ENCODE peak calls at places on chromosomes 3 and 15, in four cellular contexts. S is HepG2, B is K562, C is HCT116. T is an unnamed sample.

GRCh38 chr3:184259878-184260570 is 1.3 kb downstream of the CAMK2N2 start:
- DNase-seq in C (no peak), S (no peak), B (peak), T (no peak)

GRCh38 chr3:40505599-40506462 is at the start of gene ZNF620:
- DNase-seq in S (peak), B (peak), C (peak), T (no peak)

GRCh38 chr15:73838795-73839565 is 34.4 kb upstream of the TBC1D21 start:
- DNase-seq in B (no peak), S (no peak), C (no peak), T (no peak)

GRCh38 chr3:468172-468571 is 271.6 kb downstream of the CHL1 start:
- DNase-seq in B (no peak), C (no peak), S (no peak), T (no peak)

GRCh38 chr3:29334652-29335189 is 53.9 kb downstream of the RBMS3 start:
- DNase-seq in S (no peak), B (no peak), C (no peak), T (no peak)

GRCh38 chr3:125236331-125236903 is 23.9 kb upstream of the SLC12A8 start:
- DNase-seq in S (no peak), C (no peak), B (no peak), T (no peak)

GRCh38 chr3:149009732-149010131 is 18.4 kb downstream of the GYG1 start:
- DNase-seq in S (no peak), C (no peak), B (no peak), T (no peak)

GRCh38 chr3:97278506-97278905 is 464.1 kb downstream of the EPHA6 start:
- DNase-seq in S (peak), C (no peak), B (no peak), T (no peak)

GRCh38 chr3:187262360-187262759 is 29.2 kb downstream of the MASP1 start:
- DNase-seq in C (no peak), B (no peak), S (no peak), T (no peak)

GRCh38 chr15:89075121-89075640 is 13.1 kb upstream of the ABHD2 start:
- DNase-seq in C (no peak), S (no peak), B (no peak), T (no peak)

GRCh38 chr15:89075846-89076245 is 12.4 kb upstream of the ABHD2 start:
- DNase-seq in B (no peak), C (no peak), S (no peak), T (no peak)

GRCh38 chr15:89077750-89078149 is 10.5 kb upstream of the ABHD2 start:
- DNase-seq in B (no peak), S (no peak), C (no peak), T (no peak)

GRCh38 chr15:89081878-89082277 is 6.4 kb upstream of the ABHD2 start:
- DNase-seq in C (no peak), S (no peak), B (no peak), T (no peak)

GRCh38 chr15:89078831-89079810 is 9.1 kb upstream of the ABHD2 start:
- DNase-seq in C (no peak), S (no peak), B (no peak), T (no peak)
- TF ChIP-seq ZNF274 in C (no peak), S (no peak), B (no peak), T (no peak)

GRCh38 chr3:192887701-192888100 is 30.0 kb downstream of the MB21D2 start:
- DNase-seq in B (no peak), S (no peak), C (no peak), T (no peak)
- TF ChIP-seq ZNF274 in B (no peak), S (no peak), C (no peak), T (no peak)

GRCh38 chr3:197942956-197943556 is 6.9 kb upstream of the RPL35A start:
- DNase-seq in C (peak), S (no peak), B (peak), T (no peak)
- TF ChIP-seq ZNF274 in C (no peak), S (no peak), B (no peak), T (no peak)

GRCh38 chr15:50542051-50542450 is 4.4 kb downstream of the USP50 start:
- DNase-seq in B (no peak), C (no peak), S (peak), T (no peak)
- TF ChIP-seq ZNF274 in B (no peak), C (no peak), S (no peak), T (no peak)

GRCh38 chr3:50978991-50979667 is 304.4 kb downstream of the DOCK3 start:
- DNase-seq in B (peak), S (no peak), C (no peak), T (no peak)
- TF ChIP-seq ZNF274 in B (no peak), S (no peak), C (no peak), T (no peak)

GRCh38 chr3:166606988-166607387 is 769.8 kb upstream of the BCHE start:
- DNase-seq in B (no peak), S (no peak), C (no peak), T (no peak)
- TF ChIP-seq ZNF274 in B (no peak), S (no peak), C (no peak), T (no peak)

GRCh38 chr3:14178247-14179113 is at the start of the genes LSM3 and XPC:
- DNase-seq in B (peak), S (peak), C (peak), T (peak)

GRCh38 chr3:14177580-14178246 is 688 bp downstream of the XPC start:
- DNase-seq in S (peak), C (peak), B (no peak), T (no peak)

GRCh38 chr3:14172480-14172879 is 5.9 kb downstream of the XPC start:
- DNase-seq in C (no peak), S (no peak), B (no peak), T (no peak)

GRCh38 chr3:14174483-14174882 is 3.9 kb downstream of the XPC start:
- DNase-seq in S (no peak), C (no peak), B (no peak), T (no peak)

DNA sequence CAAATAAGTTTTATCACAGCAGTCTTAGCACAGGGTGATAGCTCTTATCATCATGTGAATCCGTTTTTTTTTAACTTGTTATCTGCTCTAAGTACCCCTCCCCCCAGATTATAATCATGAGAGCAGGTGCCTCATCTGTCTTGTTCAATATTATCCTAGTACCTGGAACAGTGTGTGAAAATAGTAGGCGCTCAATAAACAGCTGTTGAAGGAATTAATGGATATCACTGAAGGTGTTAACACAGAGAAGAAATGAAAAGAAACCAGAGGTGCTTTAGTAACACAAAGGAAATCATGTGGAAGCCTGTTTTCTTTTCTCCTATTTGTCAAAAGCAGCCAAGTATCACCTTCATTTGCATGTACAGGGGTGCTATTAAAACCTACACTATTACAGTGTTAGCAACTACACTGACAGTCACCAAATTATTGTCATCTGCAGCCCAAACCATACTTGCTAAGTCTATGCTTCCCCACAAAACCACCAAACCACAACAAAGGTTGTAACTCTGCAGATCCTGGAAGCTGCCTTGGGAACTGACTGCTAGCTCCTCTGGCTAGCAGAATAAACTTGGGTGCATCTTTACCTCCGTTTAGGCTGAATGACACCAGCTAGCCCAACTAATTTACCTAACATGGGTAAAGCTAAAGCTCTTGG is 2.9 kb downstream of the XPC start:
- DNase-seq in C (no peak), S (no peak), B (peak), T (peak)
- TF ChIP-seq ZNF274 in C (no peak), S (no peak), B (no peak), T (no peak)

GRCh38 chr15:56320861-56321260 is 44.4 kb upstream of the TEX9 start:
- DNase-seq in B (no peak), C (no peak), S (no peak), T (no peak)
- TF ChIP-seq ZNF274 in B (no peak), C (no peak), S (no peak), T (no peak)

GRCh38 chr3:42657675-42658074 is 4.2 kb downstream of the ZBTB47 start:
- DNase-seq in S (no peak), B (no peak), C (no peak), T (no peak)

GRCh38 chr3:42658091-42658770 is 4.7 kb downstream of the ZBTB47 start:
- DNase-seq in B (no peak), S (no peak), C (no peak), T (no peak)

GRCh38 chr3:42655980-42656679 is 2.6 kb downstream of the ZBTB47 start:
- DNase-seq in S (no peak), C (no peak), B (no peak), T (no peak)

GRCh38 chr3:42655331-42655888 is 1.9 kb downstream of the ZBTB47 start:
- DNase-seq in C (no peak), S (no peak), B (no peak), T (no peak)

GRCh38 chr3:42656680-42657610 is 3.4 kb downstream of the ZBTB47 start:
- DNase-seq in S (no peak), B (no peak), C (no peak), T (no peak)
- TF ChIP-seq ZNF274 in S (no peak), B (no peak), C (no peak), T (no peak)

DNA sequence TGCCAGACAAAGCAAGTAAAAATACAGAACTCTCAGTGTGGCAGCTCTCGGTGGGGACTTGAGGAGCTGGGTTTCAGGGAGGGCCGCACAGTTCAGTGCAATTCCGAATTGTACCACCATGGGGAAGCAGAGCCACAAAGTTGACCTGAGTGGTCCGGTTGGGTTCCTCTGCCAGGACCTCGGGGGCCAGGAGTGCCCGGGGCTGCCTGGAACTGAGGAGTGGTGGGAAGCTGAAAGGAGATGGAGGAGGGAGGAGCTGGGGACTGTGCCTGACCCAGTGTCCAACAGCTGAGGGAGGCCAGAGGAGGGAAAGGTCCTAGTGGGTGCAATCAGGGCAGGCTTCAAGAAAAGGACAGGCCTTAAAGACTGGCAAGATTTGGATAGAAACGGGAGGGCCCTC is 32.2 kb upstream of the TRH start:
- DNase-seq in C (peak), B (peak), S (peak), T (no peak)
- TF ChIP-seq ZNF274 in C (no peak), B (no peak), S (no peak), T (no peak)

T was measured in GM12878.